ENCODE peak calls at places on chromosomes 6 and 20, in nine cellular contexts. One of them, this sample, is unnamed.

GRCh38 chr6:37502703-37503485 is 3.2 kb upstream of the CCDC167 start:
- DNase-seq in hepatocyte: no peak
- DNase-seq in fibroblast of lung: no peak
- DNase-seq in IMR-90: no peak
- DNase-seq in MM.1S: no peak
- DNase-seq in keratinocyte: no peak
- DNase-seq in HepG2: no peak
- DNase-seq in OCI-LY7: peak; percentile 33
- DNase-seq in GM23248: no peak
- DNase-seq in this sample: peak; percentile 56

GRCh38 chr6:98848539-98849210 is 14.3 kb downstream of the POU3F2 start:
- DNase-seq in hepatocyte: no peak
- DNase-seq in fibroblast of lung: no peak
- DNase-seq in IMR-90: no peak
- DNase-seq in MM.1S: no peak
- DNase-seq in keratinocyte: no peak
- DNase-seq in HepG2: no peak
- DNase-seq in OCI-LY7: no peak
- DNase-seq in GM23248: no peak
- DNase-seq in this sample: peak; percentile 35

GRCh38 chr6:151452750-151453427 is 963 bp upstream of the RMND1 start:
- DNase-seq in hepatocyte: peak; percentile 24
- DNase-seq in fibroblast of lung: peak; percentile 26
- DNase-seq in IMR-90: no peak
- DNase-seq in MM.1S: peak; percentile 17
- DNase-seq in keratinocyte: no peak
- DNase-seq in HepG2: no peak
- DNase-seq in OCI-LY7: peak; percentile 32
- DNase-seq in GM23248: peak; percentile 66
- DNase-seq in this sample: peak; percentile 77

GRCh38 chr20:33878583-33878982 is 67.4 kb downstream of the CHMP4B start:
- DNase-seq in hepatocyte: no peak
- DNase-seq in fibroblast of lung: no peak
- DNase-seq in IMR-90: no peak
- DNase-seq in MM.1S: no peak
- DNase-seq in keratinocyte: no peak
- DNase-seq in HepG2: no peak
- DNase-seq in OCI-LY7: no peak
- DNase-seq in GM23248: no peak
- DNase-seq in this sample: no peak

GRCh38 chr6:19860235-19860877 is 23.2 kb downstream of the ID4 start:
- DNase-seq in hepatocyte: no peak
- DNase-seq in fibroblast of lung: no peak
- DNase-seq in IMR-90: no peak
- DNase-seq in MM.1S: no peak
- DNase-seq in keratinocyte: no peak
- DNase-seq in HepG2: no peak
- DNase-seq in OCI-LY7: no peak
- DNase-seq in GM23248: no peak
- DNase-seq in this sample: no peak

GRCh38 chr6:114432380-114432779 is 89.6 kb upstream of the HS3ST5 start:
- DNase-seq in hepatocyte: no peak
- DNase-seq in fibroblast of lung: no peak
- DNase-seq in IMR-90: no peak
- DNase-seq in MM.1S: no peak
- DNase-seq in keratinocyte: no peak
- DNase-seq in HepG2: no peak
- DNase-seq in OCI-LY7: no peak
- DNase-seq in GM23248: peak; percentile 1
- DNase-seq in this sample: no peak

GRCh38 chr6:13331516-13332348 is 3.4 kb upstream of the TBC1D7 start:
- DNase-seq in hepatocyte: peak; percentile 47
- DNase-seq in fibroblast of lung: peak; percentile 56
- DNase-seq in IMR-90: peak; percentile 29
- DNase-seq in MM.1S: peak; percentile 57
- DNase-seq in keratinocyte: no peak
- DNase-seq in HepG2: peak; percentile 40
- DNase-seq in OCI-LY7: peak; percentile 73
- DNase-seq in GM23248: peak; percentile 49
- DNase-seq in this sample: no peak

GRCh38 chr6:14722704-14723103 is 523.2 kb upstream of the JARID2 start:
- DNase-seq in hepatocyte: no peak
- DNase-seq in fibroblast of lung: no peak
- DNase-seq in IMR-90: no peak
- DNase-seq in MM.1S: no peak
- DNase-seq in keratinocyte: no peak
- DNase-seq in HepG2: no peak
- DNase-seq in OCI-LY7: no peak
- DNase-seq in GM23248: no peak
- DNase-seq in this sample: no peak

GRCh38 chr6:87244380-87244779 is 78.0 kb upstream of the SMIM8 start:
- DNase-seq in hepatocyte: peak; percentile 20
- DNase-seq in fibroblast of lung: peak; percentile 10
- DNase-seq in IMR-90: peak; percentile 19
- DNase-seq in MM.1S: no peak
- DNase-seq in keratinocyte: no peak
- DNase-seq in HepG2: no peak
- DNase-seq in OCI-LY7: no peak
- DNase-seq in GM23248: no peak
- DNase-seq in this sample: no peak

GRCh38 chr20:36063916-36064660 is 90.5 kb upstream of the EPB41L1 start:
- DNase-seq in hepatocyte: no peak
- DNase-seq in fibroblast of lung: no peak
- DNase-seq in IMR-90: no peak
- DNase-seq in MM.1S: no peak
- DNase-seq in keratinocyte: no peak
- DNase-seq in HepG2: no peak
- DNase-seq in OCI-LY7: no peak
- DNase-seq in GM23248: no peak
- DNase-seq in this sample: peak; percentile 73

GRCh38 chr20:14948416-14948815 is 611.0 kb upstream of the FLRT3 start:
- DNase-seq in hepatocyte: no peak
- DNase-seq in fibroblast of lung: no peak
- DNase-seq in IMR-90: no peak
- DNase-seq in MM.1S: peak; percentile 25
- DNase-seq in keratinocyte: no peak
- DNase-seq in HepG2: peak; percentile 34
- DNase-seq in OCI-LY7: no peak
- DNase-seq in GM23248: no peak
- DNase-seq in this sample: no peak

GRCh38 chr20:14951105-14951504 is 613.7 kb upstream of the FLRT3 start:
- DNase-seq in hepatocyte: no peak
- DNase-seq in fibroblast of lung: no peak
- DNase-seq in IMR-90: no peak
- DNase-seq in MM.1S: no peak
- DNase-seq in keratinocyte: no peak
- DNase-seq in HepG2: no peak
- DNase-seq in OCI-LY7: no peak
- DNase-seq in GM23248: peak; percentile 44
- DNase-seq in this sample: no peak

GRCh38 chr20:14950633-14951032 is 613.2 kb upstream of the FLRT3 start:
- DNase-seq in hepatocyte: no peak
- DNase-seq in fibroblast of lung: no peak
- DNase-seq in IMR-90: no peak
- DNase-seq in MM.1S: no peak
- DNase-seq in keratinocyte: no peak
- DNase-seq in HepG2: no peak
- DNase-seq in OCI-LY7: no peak
- DNase-seq in GM23248: no peak
- DNase-seq in this sample: no peak

GRCh38 chr20:14953736-14954135 is 616.3 kb upstream of the FLRT3 start:
- DNase-seq in hepatocyte: no peak
- DNase-seq in fibroblast of lung: no peak
- DNase-seq in IMR-90: no peak
- DNase-seq in MM.1S: no peak
- DNase-seq in keratinocyte: no peak
- DNase-seq in HepG2: no peak
- DNase-seq in OCI-LY7: no peak
- DNase-seq in GM23248: no peak
- DNase-seq in this sample: no peak

DNA sequence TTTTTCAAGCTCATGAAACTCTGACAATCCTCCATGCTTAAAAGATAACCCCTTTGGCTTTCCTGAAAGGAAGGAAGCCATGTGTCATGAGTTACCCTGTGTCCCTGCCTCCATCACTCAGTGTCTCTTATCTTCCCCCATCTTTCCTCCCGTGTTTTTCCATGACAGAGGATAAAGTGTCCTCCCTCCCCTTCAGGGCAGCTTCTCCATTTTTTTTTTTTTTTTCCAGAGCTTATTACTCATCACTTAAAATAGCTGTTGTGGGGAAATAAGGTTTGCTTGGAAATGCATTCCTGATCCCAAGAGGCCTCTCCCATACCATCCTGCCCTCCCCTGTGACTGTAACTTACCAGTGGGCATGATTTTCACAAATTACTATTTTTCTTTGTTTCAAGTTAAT is 614.3 kb upstream of the FLRT3 start:
- DNase-seq in hepatocyte: peak; percentile 33
- DNase-seq in fibroblast of lung: peak; percentile 5
- DNase-seq in IMR-90: no peak
- DNase-seq in MM.1S: no peak
- DNase-seq in keratinocyte: peak; percentile 23
- DNase-seq in HepG2: peak; percentile 20
- DNase-seq in OCI-LY7: no peak
- DNase-seq in GM23248: peak; percentile 84
- DNase-seq in this sample: no peak
- H3K4me1 ChIP-seq in hepatocyte: peaks cover 9% of the 10 kb centered on the region
- H3K4me1 ChIP-seq in fibroblast of lung: no peaks in the 10 kb centered on the region
- H3K4me1 ChIP-seq in IMR-90: no peaks in the 10 kb centered on the region
- H3K4me1 ChIP-seq in MM.1S: peaks cover under 1% of the 10 kb centered on the region
- H3K4me1 ChIP-seq in keratinocyte: peaks cover 12% of the 10 kb centered on the region
- H3K4me1 ChIP-seq in HepG2: peaks cover 23% of the 10 kb centered on the region
- H3K4me1 ChIP-seq in OCI-LY7: no peaks in the 10 kb centered on the region
- H3K4me1 ChIP-seq in GM23248: peaks cover 17% of the 10 kb centered on the region
- H3K4me1 ChIP-seq in this sample: no peaks in the 10 kb centered on the region

GRCh38 chr20:62911701-62912280 is 14.5 kb downstream of the DIDO1 start:
- DNase-seq in hepatocyte: no peak
- DNase-seq in fibroblast of lung: no peak
- DNase-seq in IMR-90: no peak
- DNase-seq in MM.1S: no peak
- DNase-seq in keratinocyte: no peak
- DNase-seq in HepG2: no peak
- DNase-seq in OCI-LY7: no peak
- DNase-seq in GM23248: no peak
- DNase-seq in this sample: peak; percentile 75
- H4K20me1 ChIP-seq in hepatocyte: peaks cover 99% of the 10 kb centered on the region
- H4K20me1 ChIP-seq in fibroblast of lung: peaks cover 2% of the 10 kb centered on the region
- H4K20me1 ChIP-seq in IMR-90: peaks cover 95% of the 10 kb centered on the region
- H4K20me1 ChIP-seq in MM.1S: peaks cover 48% of the 10 kb centered on the region
- H4K20me1 ChIP-seq in keratinocyte: peaks cover 37% of the 10 kb centered on the region
- H4K20me1 ChIP-seq in HepG2: peaks cover 82% of the 10 kb centered on the region
- H4K20me1 ChIP-seq in OCI-LY7: peaks cover 29% of the 10 kb centered on the region
- H4K20me1 ChIP-seq in GM23248: peaks cover 11% of the 10 kb centered on the region
- H4K20me1 ChIP-seq in this sample: peaks cover 83% of the 10 kb centered on the region

GRCh38 chr6:7170117-7170732 is 62.5 kb downstream of the RREB1 start:
- DNase-seq in hepatocyte: no peak
- DNase-seq in fibroblast of lung: no peak
- DNase-seq in IMR-90: no peak
- DNase-seq in MM.1S: no peak
- DNase-seq in keratinocyte: no peak
- DNase-seq in HepG2: no peak
- DNase-seq in OCI-LY7: no peak
- DNase-seq in GM23248: no peak
- DNase-seq in this sample: no peak

GRCh38 chr6:7173843-7174503 is 66.2 kb downstream of the RREB1 start:
- DNase-seq in hepatocyte: no peak
- DNase-seq in fibroblast of lung: no peak
- DNase-seq in IMR-90: no peak
- DNase-seq in MM.1S: no peak
- DNase-seq in keratinocyte: no peak
- DNase-seq in HepG2: no peak
- DNase-seq in OCI-LY7: no peak
- DNase-seq in GM23248: no peak
- DNase-seq in this sample: no peak

GRCh38 chr6:7171733-7172132 is 64.0 kb downstream of the RREB1 start:
- DNase-seq in hepatocyte: no peak
- DNase-seq in fibroblast of lung: no peak
- DNase-seq in IMR-90: no peak
- DNase-seq in MM.1S: no peak
- DNase-seq in keratinocyte: no peak
- DNase-seq in HepG2: no peak
- DNase-seq in OCI-LY7: no peak
- DNase-seq in GM23248: no peak
- DNase-seq in this sample: no peak

GRCh38 chr6:7171119-7171518 is 63.4 kb downstream of the RREB1 start:
- DNase-seq in hepatocyte: peak; percentile 43
- DNase-seq in fibroblast of lung: no peak
- DNase-seq in IMR-90: no peak
- DNase-seq in MM.1S: peak; percentile 40
- DNase-seq in keratinocyte: no peak
- DNase-seq in HepG2: peak; percentile 45
- DNase-seq in OCI-LY7: peak; percentile 38
- DNase-seq in GM23248: no peak
- DNase-seq in this sample: no peak

GRCh38 chr6:7172605-7173185 is 64.9 kb downstream of the RREB1 start:
- DNase-seq in hepatocyte: no peak
- DNase-seq in fibroblast of lung: peak; percentile 81
- DNase-seq in IMR-90: peak; percentile 63
- DNase-seq in MM.1S: no peak
- DNase-seq in keratinocyte: no peak
- DNase-seq in HepG2: no peak
- DNase-seq in OCI-LY7: no peak
- DNase-seq in GM23248: peak; percentile 71
- DNase-seq in this sample: peak; percentile 85
- H3K4me1 ChIP-seq in hepatocyte: peaks cover 32% of the 10 kb centered on the region
- H3K4me1 ChIP-seq in fibroblast of lung: peaks cover 27% of the 10 kb centered on the region
- H3K4me1 ChIP-seq in IMR-90: peaks cover 25% of the 10 kb centered on the region
- H3K4me1 ChIP-seq in MM.1S: peaks cover 14% of the 10 kb centered on the region
- H3K4me1 ChIP-seq in keratinocyte: peaks cover 28% of the 10 kb centered on the region
- H3K4me1 ChIP-seq in HepG2: peaks cover 68% of the 10 kb centered on the region
- H3K4me1 ChIP-seq in OCI-LY7: peaks cover 16% of the 10 kb centered on the region
- H3K4me1 ChIP-seq in GM23248: peaks cover 52% of the 10 kb centered on the region
- H3K4me1 ChIP-seq in this sample: peaks cover 48% of the 10 kb centered on the region

GRCh38 chr6:41646026-41646795 is 7.9 kb downstream of the MDFI start:
- DNase-seq in hepatocyte: no peak
- DNase-seq in fibroblast of lung: no peak
- DNase-seq in IMR-90: no peak
- DNase-seq in MM.1S: no peak
- DNase-seq in keratinocyte: no peak
- DNase-seq in HepG2: no peak
- DNase-seq in OCI-LY7: no peak
- DNase-seq in GM23248: no peak
- DNase-seq in this sample: peak; percentile 77
- H4K20me1 ChIP-seq in hepatocyte: peaks cover 51% of the 10 kb centered on the region
- H4K20me1 ChIP-seq in fibroblast of lung: no peaks in the 10 kb centered on the region
- H4K20me1 ChIP-seq in IMR-90: no peaks in the 10 kb centered on the region
- H4K20me1 ChIP-seq in MM.1S: no peaks in the 10 kb centered on the region
- H4K20me1 ChIP-seq in keratinocyte: peaks cover 14% of the 10 kb centered on the region
- H4K20me1 ChIP-seq in HepG2: no peaks in the 10 kb centered on the region
- H4K20me1 ChIP-seq in OCI-LY7: no peaks in the 10 kb centered on the region
- H4K20me1 ChIP-seq in GM23248: no peaks in the 10 kb centered on the region
- H4K20me1 ChIP-seq in this sample: no peaks in the 10 kb centered on the region

GRCh38 chr6:35046098-35046497 is 95.0 kb downstream of the TCP11 start:
- DNase-seq in hepatocyte: no peak
- DNase-seq in fibroblast of lung: no peak
- DNase-seq in IMR-90: no peak
- DNase-seq in MM.1S: no peak
- DNase-seq in keratinocyte: no peak
- DNase-seq in HepG2: no peak
- DNase-seq in OCI-LY7: no peak
- DNase-seq in GM23248: no peak
- DNase-seq in this sample: no peak
- H3K4me1 ChIP-seq in hepatocyte: peaks cover 65% of the 10 kb centered on the region
- H3K4me1 ChIP-seq in fibroblast of lung: peaks cover 33% of the 10 kb centered on the region
- H3K4me1 ChIP-seq in IMR-90: peaks cover 32% of the 10 kb centered on the region
- H3K4me1 ChIP-seq in MM.1S: peaks cover 21% of the 10 kb centered on the region
- H3K4me1 ChIP-seq in keratinocyte: peaks cover 24% of the 10 kb centered on the region
- H3K4me1 ChIP-seq in HepG2: peaks cover 5% of the 10 kb centered on the region
- H3K4me1 ChIP-seq in OCI-LY7: no peaks in the 10 kb centered on the region
- H3K4me1 ChIP-seq in GM23248: peaks cover 55% of the 10 kb centered on the region
- H3K4me1 ChIP-seq in this sample: peaks cover 34% of the 10 kb centered on the region

This sample was measured in osteoblast.